ENCODE peak calls at places on chromosome 5, in six cellular contexts. B is IMR-90, Y is neuronal stem cell, X is H9, F is H1, Q is trophoblast cell. T is an unnamed sample.

GRCh38 chr5:122192883-122193496 is 63.6 kb downstream of the ZNF474 start:
- DNase-seq in Q (peak), Y (peak), F (no peak), X (no peak), B (peak), T (peak)

GRCh38 chr5:1292139-1292538 is 2.7 kb downstream of the TERT start:
- DNase-seq in X (peak), Q (no peak), Y (no peak), B (no peak), F (peak), T (no peak)

GRCh38 chr5:177371705-177372533 is 12.3 kb upstream of the SLC34A1 start:
- DNase-seq in Y (no peak), X (no peak), Q (no peak), F (no peak), B (no peak), T (no peak)

GRCh38 chr5:150625831-150626746 is 14.4 kb upstream of the SYNPO start:
- DNase-seq in Y (no peak), F (no peak), X (no peak), Q (no peak), B (no peak), T (no peak)

GRCh38 chr5:79791843-79792242 is 102.2 kb downstream of the CMYA5 start:
- DNase-seq in X (no peak), Y (no peak), B (no peak), F (no peak), Q (no peak), T (no peak)

GRCh38 chr5:88236866-88237642 is 31.6 kb downstream of the TMEM161B start:
- DNase-seq in X (no peak), Q (no peak), B (peak), Y (no peak), F (no peak), T (no peak)

GRCh38 chr5:26482817-26483375 is 555.5 kb downstream of the CDH9 start:
- DNase-seq in Q (peak), X (peak), F (peak), B (no peak), Y (peak), T (peak)

GRCh38 chr5:36177715-36178556 is 26.0 kb downstream of the SKP2 start:
- DNase-seq in F (no peak), Q (peak), X (no peak), Y (peak), B (peak), T (peak)

GRCh38 chr5:164532226-164532937 is 1027.0 kb downstream of the MAT2B start:
- DNase-seq in Y (no peak), B (no peak), X (no peak), F (no peak), Q (no peak), T (peak)

GRCh38 chr5:31455172-31455571 is 76.7 kb downstream of the DROSHA start:
- DNase-seq in B (no peak), X (no peak), Y (no peak), F (no peak), Q (no peak), T (no peak)

GRCh38 chr5:61290815-61291214 is 41.2 kb upstream of the ZSWIM6 start:
- DNase-seq in X (no peak), Y (no peak), F (no peak), B (no peak), Q (no peak), T (peak)

GRCh38 chr5:43663916-43664315 is 60.9 kb downstream of the NNT start:
- DNase-seq in Q (no peak), F (no peak), Y (no peak), X (no peak), B (no peak), T (no peak)

GRCh38 chr5:31204955-31205354 is 11.5 kb downstream of the CDH6 start:
- DNase-seq in Q (no peak), F (no peak), Y (no peak), B (no peak), X (no peak), T (no peak)

GRCh38 chr5:77928776-77929175 is 152.6 kb upstream of the TBCA start:
- DNase-seq in B (no peak), X (no peak), Y (no peak), Q (no peak), F (no peak), T (no peak)

GRCh38 chr5:27020965-27021364 is 17.4 kb downstream of the CDH9 start:
- DNase-seq in Q (no peak), B (peak), F (no peak), Y (no peak), X (no peak), T (peak)

DNA sequence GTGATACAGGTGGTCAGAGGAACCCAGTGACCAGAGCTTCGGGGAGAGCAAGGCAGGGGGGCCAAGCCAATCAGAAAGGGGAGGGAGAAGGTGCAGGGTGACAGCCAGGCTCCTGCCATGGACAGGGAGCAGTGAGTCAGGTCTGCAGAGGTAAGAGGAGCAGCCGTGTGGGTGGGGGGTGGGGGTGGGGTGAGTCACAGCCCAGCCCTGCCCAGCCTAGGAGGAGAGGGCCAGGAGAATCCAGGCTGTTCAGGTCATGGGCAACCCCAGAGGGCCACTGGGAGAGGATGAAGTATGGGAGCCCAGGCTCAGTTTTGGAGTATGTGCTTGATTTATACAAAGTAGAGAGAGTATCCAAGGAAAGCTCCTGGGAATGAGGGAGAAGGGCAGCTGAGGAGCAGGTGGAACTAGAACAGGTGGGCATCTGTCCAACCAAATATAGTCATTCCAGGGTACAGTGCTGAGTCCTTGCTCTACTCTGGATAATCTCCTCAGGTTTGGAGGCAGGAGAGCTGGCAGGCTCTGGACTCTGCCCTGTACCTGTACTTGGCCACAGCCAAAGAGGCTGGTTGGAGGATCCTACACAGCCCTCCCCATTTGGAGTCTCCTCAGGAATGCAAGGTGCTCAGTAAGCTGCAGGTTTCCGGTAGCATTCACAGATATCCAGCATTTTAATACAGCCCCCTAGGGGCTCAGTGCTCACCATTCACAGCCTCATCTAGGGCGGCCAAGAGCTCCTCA is 1.6 kb downstream of the HBEGF start:
- DNase-seq in B (peak), Y (no peak), X (no peak), Q (peak), F (no peak), T (no peak)
- H3K14ac ChIP-seq in B (no peak), Y (no peak), X (no peak), Q (no peak), F (no peak), T (no peak)

GRCh38 chr5:81162501-81162900 is 70.6 kb upstream of the CKMT2 start:
- DNase-seq in Y (no peak), F (no peak), Q (no peak), X (no peak), B (no peak), T (no peak)

GRCh38 chr5:81154725-81155124 is 78.4 kb upstream of the CKMT2 start:
- DNase-seq in Q (no peak), F (no peak), Y (no peak), B (no peak), X (no peak), T (no peak)

GRCh38 chr5:81151546-81151945 is 81.6 kb upstream of the CKMT2 start:
- DNase-seq in Y (no peak), X (no peak), F (no peak), B (peak), Q (no peak), T (peak)

GRCh38 chr5:81161012-81161601 is 72.0 kb upstream of the CKMT2 start:
- DNase-seq in Q (no peak), F (no peak), Y (no peak), X (no peak), B (no peak), T (no peak)

DNA sequence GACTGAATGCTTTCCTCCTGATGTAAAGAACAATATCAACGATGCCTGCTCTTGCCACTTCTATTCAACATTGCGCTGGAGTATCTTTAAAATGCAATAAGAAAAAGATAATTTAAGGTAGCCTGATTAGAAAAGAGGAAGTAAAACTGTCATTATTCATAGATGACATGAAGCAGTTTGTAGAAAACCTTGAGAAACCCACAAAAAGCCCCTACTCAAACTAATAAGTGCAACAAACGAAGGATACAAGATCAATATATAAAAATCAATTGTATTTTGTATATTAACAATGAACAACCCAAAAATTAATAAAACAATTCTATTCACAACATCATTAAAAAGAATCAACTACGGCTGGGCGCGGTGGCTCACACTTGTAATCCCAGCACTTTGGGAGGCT is 76.4 kb upstream of the CKMT2 start:
- DNase-seq in Y (no peak), B (no peak), Q (no peak), F (no peak), X (no peak), T (no peak)
- H3K14ac ChIP-seq in Y (no peak), B (no peak), Q (no peak), F (no peak), X (no peak), T (no peak)

GRCh38 chr5:50717615-50718014 is 51.2 kb downstream of the PARP8 start:
- DNase-seq in F (no peak), Q (no peak), Y (no peak), X (no peak), B (no peak), T (no peak)
- H3K14ac ChIP-seq in F (no peak), Q (no peak), Y (no peak), X (no peak), B (no peak), T (no peak)

DNA sequence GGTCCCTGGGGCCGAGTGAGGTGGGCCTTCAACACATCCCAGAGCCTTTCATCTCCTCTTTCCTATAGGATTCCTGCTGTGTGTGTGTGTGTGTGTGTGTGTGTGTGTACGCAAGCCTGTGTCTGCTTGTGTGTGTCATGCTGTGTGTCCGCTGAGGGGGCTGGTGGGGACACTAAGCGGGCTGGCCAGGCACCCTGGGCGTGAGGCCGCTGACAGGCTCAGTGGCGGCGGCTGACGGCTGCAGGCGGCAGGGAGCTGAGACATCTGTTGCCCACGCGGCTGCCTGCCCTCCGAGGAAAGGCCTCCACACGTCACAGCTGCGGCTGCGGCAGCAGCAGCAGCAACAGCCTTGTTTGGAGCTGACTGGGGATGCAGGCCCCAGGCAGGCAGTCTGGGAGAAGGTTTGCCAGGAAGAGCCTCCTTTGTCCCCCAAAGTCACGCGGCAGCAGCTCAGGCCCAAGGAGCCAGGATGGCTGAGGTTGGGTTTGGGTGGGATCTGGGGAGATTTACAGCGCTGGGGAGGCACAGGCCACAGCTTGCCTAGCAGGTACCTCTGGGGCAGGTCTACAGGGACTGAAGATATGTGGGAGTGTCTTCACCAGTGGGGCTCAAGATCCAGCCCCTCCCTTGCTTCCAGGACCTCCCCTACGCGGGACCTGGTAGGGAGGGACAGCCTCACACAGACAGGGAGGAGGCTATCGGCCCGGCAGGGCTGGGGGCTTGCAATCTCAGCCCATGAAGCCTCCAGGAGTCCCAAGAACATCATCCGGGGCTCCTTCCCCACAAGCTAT is 1.8 kb downstream of the PDLIM4 start:
- DNase-seq in Y (no peak), X (peak), Q (no peak), F (peak), B (peak), T (peak)
- H3K14ac ChIP-seq in Y (peak), X (no peak), Q (no peak), F (no peak), B (peak), T (no peak)

GRCh38 chr5:159045165-159045811 is 54.4 kb downstream of the EBF1 start:
- DNase-seq in Y (no peak), Q (no peak), B (no peak), X (no peak), F (no peak), T (no peak)
- H3K14ac ChIP-seq in Y (no peak), Q (no peak), B (no peak), X (no peak), F (no peak), T (no peak)

DNA sequence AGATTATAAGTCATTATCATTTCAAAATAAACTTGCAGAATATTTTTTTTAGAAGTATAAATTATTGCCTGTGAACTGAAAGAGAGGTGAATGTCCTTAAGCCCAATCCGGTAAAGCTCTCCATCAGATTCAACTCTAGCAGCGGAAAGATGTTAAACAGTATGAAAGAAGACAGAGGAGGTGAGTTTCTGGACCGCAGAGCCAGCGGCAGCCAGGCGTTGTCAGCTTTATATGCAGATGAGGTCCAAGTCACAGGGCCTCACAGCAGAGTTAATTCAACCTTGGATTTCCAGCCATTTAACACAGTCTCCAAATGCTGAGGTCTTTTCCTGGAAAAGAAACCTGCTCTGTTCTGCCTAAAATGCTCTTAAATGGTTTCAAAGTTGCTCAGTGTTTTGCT is 75.4 kb downstream of the OTULIN start:
- DNase-seq in Y (no peak), B (no peak), Q (no peak), F (no peak), X (no peak), T (no peak)
- H3K14ac ChIP-seq in Y (no peak), B (peak), Q (no peak), F (no peak), X (no peak), T (no peak)

GRCh38 chr5:147551677-147552076 is 41.8 kb upstream of the DPYSL3 start:
- DNase-seq in F (no peak), Y (no peak), X (no peak), Q (no peak), B (peak), T (peak)
- H3K14ac ChIP-seq in F (no peak), Y (no peak), X (no peak), Q (no peak), B (no peak), T (no peak)